ENCODE peak calls at places on chromosomes 4 and X, in eight cellular contexts. One of them, this sample, is unnamed.

GRCh38 chr4:156169011-156169410 is 215.3 kb upstream of the CTSO start:
- DNase-seq in fibroblast of lung: peak
- DNase-seq in left lung: no peak
- DNase-seq in iris pigment epithelial cell: peak
- DNase-seq in memory B cell: no peak
- DNase-seq in NCI-H2029 treated with DMSO at 0.1 percent for 48 hours: peak
- DNase-seq in non-pigmented ciliary epithelial cell: peak
- DNase-seq in heart right ventricle: peak
- DNase-seq in this sample: peak

GRCh38 chrX:135740683-135741149 is 27.3 kb downstream of the CT45A3 start:
- DNase-seq in NCI-H2029 treated with DMSO at 0.1 percent for 48 hours: no peak
- DNase-seq in fibroblast of lung: no peak
- DNase-seq in heart right ventricle: no peak
- DNase-seq in memory B cell: no peak
- DNase-seq in iris pigment epithelial cell: no peak
- DNase-seq in non-pigmented ciliary epithelial cell: no peak
- DNase-seq in left lung: no peak
- DNase-seq in this sample: no peak

GRCh38 chrX:7244400-7244799 is 96.4 kb upstream of the PUDP start:
- DNase-seq in fibroblast of lung: no peak
- DNase-seq in iris pigment epithelial cell: no peak
- DNase-seq in left lung: no peak
- DNase-seq in NCI-H2029 treated with DMSO at 0.1 percent for 48 hours: no peak
- DNase-seq in non-pigmented ciliary epithelial cell: no peak
- DNase-seq in heart right ventricle: no peak
- DNase-seq in memory B cell: no peak
- DNase-seq in this sample: no peak

GRCh38 chr4:74005528-74005927 is 7.1 kb upstream of the CXCL5 start:
- DNase-seq in non-pigmented ciliary epithelial cell: no peak
- DNase-seq in NCI-H2029 treated with DMSO at 0.1 percent for 48 hours: no peak
- DNase-seq in heart right ventricle: no peak
- DNase-seq in memory B cell: no peak
- DNase-seq in iris pigment epithelial cell: peak
- DNase-seq in left lung: no peak
- DNase-seq in fibroblast of lung: no peak
- DNase-seq in this sample: no peak

GRCh38 chrX:133576876-133577275 is 161.6 kb upstream of the GPC4 start:
- DNase-seq in left lung: no peak
- DNase-seq in iris pigment epithelial cell: no peak
- DNase-seq in heart right ventricle: no peak
- DNase-seq in non-pigmented ciliary epithelial cell: no peak
- DNase-seq in fibroblast of lung: no peak
- DNase-seq in NCI-H2029 treated with DMSO at 0.1 percent for 48 hours: no peak
- DNase-seq in memory B cell: no peak
- DNase-seq in this sample: no peak

GRCh38 chr4:54017974-54018373 is 46.4 kb downstream of the CHIC2 start:
- DNase-seq in iris pigment epithelial cell: no peak
- DNase-seq in left lung: no peak
- DNase-seq in memory B cell: no peak
- DNase-seq in heart right ventricle: no peak
- DNase-seq in non-pigmented ciliary epithelial cell: no peak
- DNase-seq in fibroblast of lung: no peak
- DNase-seq in NCI-H2029 treated with DMSO at 0.1 percent for 48 hours: no peak
- DNase-seq in this sample: no peak

GRCh38 chr4:135552131-135552530 is 1350.5 kb upstream of the PABPC4L start:
- DNase-seq in fibroblast of lung: peak
- DNase-seq in heart right ventricle: no peak
- DNase-seq in memory B cell: no peak
- DNase-seq in left lung: no peak
- DNase-seq in iris pigment epithelial cell: peak
- DNase-seq in NCI-H2029 treated with DMSO at 0.1 percent for 48 hours: no peak
- DNase-seq in non-pigmented ciliary epithelial cell: no peak
- DNase-seq in this sample: no peak

GRCh38 chr4:139229534-139230039 is 50.4 kb downstream of the MGARP start:
- DNase-seq in fibroblast of lung: peak
- DNase-seq in memory B cell: no peak
- DNase-seq in non-pigmented ciliary epithelial cell: no peak
- DNase-seq in left lung: no peak
- DNase-seq in NCI-H2029 treated with DMSO at 0.1 percent for 48 hours: peak
- DNase-seq in iris pigment epithelial cell: peak
- DNase-seq in heart right ventricle: peak
- DNase-seq in this sample: peak

GRCh38 chr4:176193126-176193525 is 2.3 kb downstream of the SPATA4 start:
- DNase-seq in left lung: no peak
- DNase-seq in heart right ventricle: no peak
- DNase-seq in non-pigmented ciliary epithelial cell: no peak
- DNase-seq in memory B cell: no peak
- DNase-seq in fibroblast of lung: peak
- DNase-seq in NCI-H2029 treated with DMSO at 0.1 percent for 48 hours: no peak
- DNase-seq in iris pigment epithelial cell: peak
- DNase-seq in this sample: peak

GRCh38 chr4:102722740-102723139 is 38.0 kb downstream of the MANBA start:
- DNase-seq in non-pigmented ciliary epithelial cell: no peak
- DNase-seq in iris pigment epithelial cell: no peak
- DNase-seq in NCI-H2029 treated with DMSO at 0.1 percent for 48 hours: no peak
- DNase-seq in fibroblast of lung: no peak
- DNase-seq in left lung: no peak
- DNase-seq in heart right ventricle: no peak
- DNase-seq in memory B cell: no peak
- DNase-seq in this sample: no peak

GRCh38 chr4:67087897-67088296 is 457.4 kb downstream of the CENPC start:
- DNase-seq in left lung: no peak
- DNase-seq in fibroblast of lung: no peak
- DNase-seq in memory B cell: peak
- DNase-seq in iris pigment epithelial cell: peak
- DNase-seq in non-pigmented ciliary epithelial cell: peak
- DNase-seq in heart right ventricle: peak
- DNase-seq in NCI-H2029 treated with DMSO at 0.1 percent for 48 hours: peak
- DNase-seq in this sample: no peak

GRCh38 chr4:155444695-155445094 is 67.9 kb upstream of the MAP9 start:
- DNase-seq in memory B cell: no peak
- DNase-seq in non-pigmented ciliary epithelial cell: no peak
- DNase-seq in left lung: no peak
- DNase-seq in NCI-H2029 treated with DMSO at 0.1 percent for 48 hours: no peak
- DNase-seq in heart right ventricle: no peak
- DNase-seq in fibroblast of lung: no peak
- DNase-seq in iris pigment epithelial cell: no peak
- DNase-seq in this sample: no peak

GRCh38 chrX:153689654-153690465 is 2.1 kb downstream of the SLC6A8 start:
- DNase-seq in iris pigment epithelial cell: no peak
- DNase-seq in heart right ventricle: no peak
- DNase-seq in non-pigmented ciliary epithelial cell: no peak
- DNase-seq in NCI-H2029 treated with DMSO at 0.1 percent for 48 hours: no peak
- DNase-seq in left lung: no peak
- DNase-seq in fibroblast of lung: peak
- DNase-seq in memory B cell: no peak
- DNase-seq in this sample: no peak

GRCh38 chr4:48899950-48900349 is 6.6 kb downstream of the OCIAD2 start:
- DNase-seq in iris pigment epithelial cell: peak
- DNase-seq in non-pigmented ciliary epithelial cell: peak
- DNase-seq in heart right ventricle: no peak
- DNase-seq in left lung: no peak
- DNase-seq in NCI-H2029 treated with DMSO at 0.1 percent for 48 hours: no peak
- DNase-seq in fibroblast of lung: peak
- DNase-seq in memory B cell: no peak
- DNase-seq in this sample: peak